ENCODE peak calls at places on chromosomes 1 and 21, in seven cellular contexts. One of them, this sample, is unnamed.

GRCh38 chr1:221783437-221783836 is 41.5 kb upstream of the DUSP10 start:
- DNase-seq in spleen: no peak
- DNase-seq in germinal center: no peak
- DNase-seq in fibroblast of villous mesenchyme: no peak
- DNase-seq in brain microvascular endothelial cell: no peak
- DNase-seq in HTR-8/SVneo: no peak
- DNase-seq in activated T-helper 1 cell treated with anti-CD3 and anti-CD28 coated beads, Interleukin-2, amount 50 U/mL, for 16 hours: no peak
- DNase-seq in this sample: no peak

GRCh38 chr1:46643368-46643775 is 24.8 kb downstream of the ATPAF1 start:
- DNase-seq in spleen: no peak
- DNase-seq in germinal center: no peak
- DNase-seq in fibroblast of villous mesenchyme: peak
- DNase-seq in brain microvascular endothelial cell: peak
- DNase-seq in HTR-8/SVneo: peak
- DNase-seq in activated T-helper 1 cell treated with anti-CD3 and anti-CD28 coated beads, Interleukin-2, amount 50 U/mL, for 16 hours: no peak
- DNase-seq in this sample: no peak

GRCh38 chr21:31873696-31874599 is 1.1 kb downstream of the HUNK start:
- DNase-seq in spleen: peak
- DNase-seq in germinal center: peak
- DNase-seq in fibroblast of villous mesenchyme: no peak
- DNase-seq in brain microvascular endothelial cell: no peak
- DNase-seq in HTR-8/SVneo: no peak
- DNase-seq in activated T-helper 1 cell treated with anti-CD3 and anti-CD28 coated beads, Interleukin-2, amount 50 U/mL, for 16 hours: no peak
- DNase-seq in this sample: peak

GRCh38 chr1:90925928-90926869 is 95.6 kb downstream of the ZNF644 start:
- DNase-seq in spleen: no peak
- DNase-seq in germinal center: no peak
- DNase-seq in fibroblast of villous mesenchyme: peak
- DNase-seq in brain microvascular endothelial cell: peak
- DNase-seq in HTR-8/SVneo: no peak
- DNase-seq in activated T-helper 1 cell treated with anti-CD3 and anti-CD28 coated beads, Interleukin-2, amount 50 U/mL, for 16 hours: no peak
- DNase-seq in this sample: no peak

GRCh38 chr1:228076796-228077430 is 5.6 kb upstream of the ARF1 start:
- DNase-seq in spleen: no peak
- DNase-seq in germinal center: no peak
- DNase-seq in fibroblast of villous mesenchyme: no peak
- DNase-seq in brain microvascular endothelial cell: no peak
- DNase-seq in HTR-8/SVneo: no peak
- DNase-seq in activated T-helper 1 cell treated with anti-CD3 and anti-CD28 coated beads, Interleukin-2, amount 50 U/mL, for 16 hours: no peak
- DNase-seq in this sample: no peak

GRCh38 chr1:9294910-9295636 is 2.4 kb downstream of the SPSB1 start:
- DNase-seq in spleen: no peak
- DNase-seq in germinal center: no peak
- DNase-seq in fibroblast of villous mesenchyme: peak
- DNase-seq in brain microvascular endothelial cell: peak
- DNase-seq in HTR-8/SVneo: no peak
- DNase-seq in activated T-helper 1 cell treated with anti-CD3 and anti-CD28 coated beads, Interleukin-2, amount 50 U/mL, for 16 hours: no peak
- DNase-seq in this sample: peak

GRCh38 chr21:45136927-45137611 is 62.7 kb downstream of the ADARB1 start:
- DNase-seq in spleen: peak
- DNase-seq in germinal center: peak
- DNase-seq in fibroblast of villous mesenchyme: peak
- DNase-seq in brain microvascular endothelial cell: peak
- DNase-seq in HTR-8/SVneo: peak
- DNase-seq in activated T-helper 1 cell treated with anti-CD3 and anti-CD28 coated beads, Interleukin-2, amount 50 U/mL, for 16 hours: peak
- DNase-seq in this sample: peak

GRCh38 chr1:112390775-112391602 is 5.0 kb upstream of the CTTNBP2NL start:
- DNase-seq in spleen: peak
- DNase-seq in germinal center: peak
- DNase-seq in fibroblast of villous mesenchyme: peak
- DNase-seq in brain microvascular endothelial cell: peak
- DNase-seq in HTR-8/SVneo: peak
- DNase-seq in activated T-helper 1 cell treated with anti-CD3 and anti-CD28 coated beads, Interleukin-2, amount 50 U/mL, for 16 hours: peak
- DNase-seq in this sample: peak

GRCh38 chr1:111770916-111771315 is 15.2 kb downstream of the DDX20 start:
- DNase-seq in spleen: no peak
- DNase-seq in germinal center: no peak
- DNase-seq in fibroblast of villous mesenchyme: peak
- DNase-seq in brain microvascular endothelial cell: no peak
- DNase-seq in HTR-8/SVneo: no peak
- DNase-seq in activated T-helper 1 cell treated with anti-CD3 and anti-CD28 coated beads, Interleukin-2, amount 50 U/mL, for 16 hours: no peak
- DNase-seq in this sample: no peak

GRCh38 chr1:233367057-233367759 is 39.7 kb downstream of the MAP3K21 start:
- DNase-seq in spleen: no peak
- DNase-seq in germinal center: no peak
- DNase-seq in fibroblast of villous mesenchyme: no peak
- DNase-seq in brain microvascular endothelial cell: no peak
- DNase-seq in HTR-8/SVneo: no peak
- DNase-seq in activated T-helper 1 cell treated with anti-CD3 and anti-CD28 coated beads, Interleukin-2, amount 50 U/mL, for 16 hours: no peak
- DNase-seq in this sample: no peak

GRCh38 chr1:16921391-16922185 is at the start of gene CROCC:
- DNase-seq in spleen: peak
- DNase-seq in germinal center: no peak
- DNase-seq in fibroblast of villous mesenchyme: peak
- DNase-seq in brain microvascular endothelial cell: peak
- DNase-seq in HTR-8/SVneo: no peak
- DNase-seq in activated T-helper 1 cell treated with anti-CD3 and anti-CD28 coated beads, Interleukin-2, amount 50 U/mL, for 16 hours: no peak
- DNase-seq in this sample: peak

GRCh38 chr1:220697326-220697725 is 7.2 kb downstream of the C1orf115 start:
- DNase-seq in spleen: no peak
- DNase-seq in germinal center: no peak
- DNase-seq in fibroblast of villous mesenchyme: no peak
- DNase-seq in brain microvascular endothelial cell: no peak
- DNase-seq in HTR-8/SVneo: no peak
- DNase-seq in activated T-helper 1 cell treated with anti-CD3 and anti-CD28 coated beads, Interleukin-2, amount 50 U/mL, for 16 hours: no peak
- DNase-seq in this sample: no peak

GRCh38 chr1:230494026-230494425 is 67.9 kb upstream of the PGBD5 start:
- DNase-seq in spleen: no peak
- DNase-seq in germinal center: no peak
- DNase-seq in fibroblast of villous mesenchyme: no peak
- DNase-seq in brain microvascular endothelial cell: no peak
- DNase-seq in HTR-8/SVneo: no peak
- DNase-seq in activated T-helper 1 cell treated with anti-CD3 and anti-CD28 coated beads, Interleukin-2, amount 50 U/mL, for 16 hours: no peak
- DNase-seq in this sample: no peak

GRCh38 chr1:228906461-228906860 is 171.2 kb downstream of the RHOU start:
- DNase-seq in spleen: peak
- DNase-seq in germinal center: no peak
- DNase-seq in fibroblast of villous mesenchyme: no peak
- DNase-seq in brain microvascular endothelial cell: no peak
- DNase-seq in HTR-8/SVneo: no peak
- DNase-seq in activated T-helper 1 cell treated with anti-CD3 and anti-CD28 coated beads, Interleukin-2, amount 50 U/mL, for 16 hours: no peak
- DNase-seq in this sample: no peak

GRCh38 chr1:162357681-162358266 is 18.9 kb downstream of the SPATA46 start:
- DNase-seq in spleen: no peak
- DNase-seq in germinal center: no peak
- DNase-seq in fibroblast of villous mesenchyme: peak
- DNase-seq in brain microvascular endothelial cell: peak
- DNase-seq in HTR-8/SVneo: peak
- DNase-seq in activated T-helper 1 cell treated with anti-CD3 and anti-CD28 coated beads, Interleukin-2, amount 50 U/mL, for 16 hours: no peak
- DNase-seq in this sample: peak

GRCh38 chr1:36119451-36119850 is 5.6 kb downstream of the COL8A2 start:
- DNase-seq in spleen: no peak
- DNase-seq in germinal center: no peak
- DNase-seq in fibroblast of villous mesenchyme: no peak
- DNase-seq in brain microvascular endothelial cell: no peak
- DNase-seq in HTR-8/SVneo: no peak
- DNase-seq in activated T-helper 1 cell treated with anti-CD3 and anti-CD28 coated beads, Interleukin-2, amount 50 U/mL, for 16 hours: no peak
- DNase-seq in this sample: no peak

GRCh38 chr1:151838491-151839412 is 868 bp downstream of the C2CD4D start:
- DNase-seq in spleen: no peak
- DNase-seq in germinal center: peak
- DNase-seq in fibroblast of villous mesenchyme: no peak
- DNase-seq in brain microvascular endothelial cell: no peak
- DNase-seq in HTR-8/SVneo: no peak
- DNase-seq in activated T-helper 1 cell treated with anti-CD3 and anti-CD28 coated beads, Interleukin-2, amount 50 U/mL, for 16 hours: no peak
- DNase-seq in this sample: peak

GRCh38 chr21:41048141-41048540 is 119.8 kb upstream of the BACE2 start:
- DNase-seq in spleen: no peak
- DNase-seq in germinal center: no peak
- DNase-seq in fibroblast of villous mesenchyme: no peak
- DNase-seq in brain microvascular endothelial cell: no peak
- DNase-seq in HTR-8/SVneo: no peak
- DNase-seq in activated T-helper 1 cell treated with anti-CD3 and anti-CD28 coated beads, Interleukin-2, amount 50 U/mL, for 16 hours: no peak
- DNase-seq in this sample: no peak

GRCh38 chr1:164718821-164719220 is 159.8 kb downstream of the PBX1 start:
- DNase-seq in spleen: no peak
- DNase-seq in germinal center: no peak
- DNase-seq in fibroblast of villous mesenchyme: no peak
- DNase-seq in brain microvascular endothelial cell: no peak
- DNase-seq in HTR-8/SVneo: no peak
- DNase-seq in activated T-helper 1 cell treated with anti-CD3 and anti-CD28 coated beads, Interleukin-2, amount 50 U/mL, for 16 hours: no peak
- DNase-seq in this sample: no peak

GRCh38 chr1:1847061-1847460 is 43.8 kb downstream of the GNB1 start:
- DNase-seq in spleen: no peak
- DNase-seq in germinal center: no peak
- DNase-seq in fibroblast of villous mesenchyme: peak
- DNase-seq in brain microvascular endothelial cell: no peak
- DNase-seq in HTR-8/SVneo: no peak
- DNase-seq in activated T-helper 1 cell treated with anti-CD3 and anti-CD28 coated beads, Interleukin-2, amount 50 U/mL, for 16 hours: no peak
- DNase-seq in this sample: no peak

GRCh38 chr1:231896806-231897205 is 270.2 kb downstream of the DISC1 start:
- DNase-seq in spleen: no peak
- DNase-seq in germinal center: no peak
- DNase-seq in fibroblast of villous mesenchyme: no peak
- DNase-seq in brain microvascular endothelial cell: no peak
- DNase-seq in HTR-8/SVneo: no peak
- DNase-seq in activated T-helper 1 cell treated with anti-CD3 and anti-CD28 coated beads, Interleukin-2, amount 50 U/mL, for 16 hours: no peak
- DNase-seq in this sample: no peak